ENCODE peak calls at places on chromosomes 6 and 20, in six cellular contexts. One of them, this sample, is unnamed.

GRCh38 chr6:166949533-166950442 is 6.6 kb downstream of the RNASET2 start:
- ATAC-seq in naive B cell: no peak
- ATAC-seq in CD8-positive, alpha-beta T cell: no peak
- ATAC-seq in Right ventricle myocardium inferior: no peak
- ATAC-seq in left lobe of liver: peak; percentile 12
- ATAC-seq in PC-3: peak; percentile 64
- ATAC-seq in this sample: no peak

GRCh38 chr20:48945840-48946514 is 24.5 kb downstream of the ARFGEF2 start:
- ATAC-seq in CD8-positive, alpha-beta T cell: no peak
- ATAC-seq in PC-3: peak; percentile 98
- ATAC-seq in Right ventricle myocardium inferior: no peak
- ATAC-seq in left lobe of liver: no peak
- ATAC-seq in naive B cell: no peak
- ATAC-seq in this sample: no peak

GRCh38 chr6:85114583-85114939 is 335.3 kb upstream of the NT5E start:
- ATAC-seq in PC-3: no peak
- ATAC-seq in Right ventricle myocardium inferior: no peak
- ATAC-seq in left lobe of liver: no peak
- ATAC-seq in naive B cell: no peak
- ATAC-seq in CD8-positive, alpha-beta T cell: no peak
- ATAC-seq in this sample: no peak

GRCh38 chr20:34622821-34623451 is 54.0 kb downstream of the PIGU start:
- ATAC-seq in Right ventricle myocardium inferior: no peak
- ATAC-seq in CD8-positive, alpha-beta T cell: no peak
- ATAC-seq in left lobe of liver: no peak
- ATAC-seq in PC-3: no peak
- ATAC-seq in naive B cell: no peak
- ATAC-seq in this sample: no peak

GRCh38 chr6:155880905-155881304 is 425.3 kb upstream of the NOX3 start:
- ATAC-seq in left lobe of liver: no peak
- ATAC-seq in naive B cell: no peak
- ATAC-seq in CD8-positive, alpha-beta T cell: no peak
- ATAC-seq in PC-3: peak; percentile 67
- ATAC-seq in Right ventricle myocardium inferior: no peak
- ATAC-seq in this sample: peak; percentile 80

GRCh38 chr20:25481918-25482253 is 74.4 kb downstream of the GINS1 start:
- ATAC-seq in CD8-positive, alpha-beta T cell: no peak
- ATAC-seq in left lobe of liver: no peak
- ATAC-seq in Right ventricle myocardium inferior: no peak
- ATAC-seq in PC-3: no peak
- ATAC-seq in naive B cell: no peak
- ATAC-seq in this sample: no peak

GRCh38 chr6:163726037-163726695 is 311.6 kb downstream of the QKI start:
- ATAC-seq in PC-3: no peak
- ATAC-seq in Right ventricle myocardium inferior: no peak
- ATAC-seq in CD8-positive, alpha-beta T cell: no peak
- ATAC-seq in naive B cell: no peak
- ATAC-seq in left lobe of liver: no peak
- ATAC-seq in this sample: no peak

GRCh38 chr20:31684153-31685003 is 38.3 kb downstream of the BCL2L1 start:
- ATAC-seq in PC-3: no peak
- ATAC-seq in CD8-positive, alpha-beta T cell: peak; percentile 81
- ATAC-seq in left lobe of liver: peak; percentile 31
- ATAC-seq in Right ventricle myocardium inferior: peak; percentile 11
- ATAC-seq in naive B cell: peak; percentile 79
- ATAC-seq in this sample: peak; percentile 60

GRCh38 chr6:110526731-110527130 is 50.3 kb upstream of the SLC22A16 start:
- ATAC-seq in CD8-positive, alpha-beta T cell: no peak
- ATAC-seq in PC-3: no peak
- ATAC-seq in Right ventricle myocardium inferior: no peak
- ATAC-seq in left lobe of liver: no peak
- ATAC-seq in naive B cell: no peak
- ATAC-seq in this sample: no peak

GRCh38 chr6:25963426-25964123 is 973 bp downstream of the TRIM38 start:
- ATAC-seq in PC-3: peak; percentile 9
- ATAC-seq in naive B cell: no peak
- ATAC-seq in left lobe of liver: peak; percentile 28
- ATAC-seq in CD8-positive, alpha-beta T cell: no peak
- ATAC-seq in Right ventricle myocardium inferior: peak; percentile 35
- ATAC-seq in this sample: no peak

GRCh38 chr6:51250317-51250716 is 431.6 kb downstream of the TFAP2B start:
- ATAC-seq in CD8-positive, alpha-beta T cell: no peak
- ATAC-seq in Right ventricle myocardium inferior: no peak
- ATAC-seq in naive B cell: no peak
- ATAC-seq in PC-3: no peak
- ATAC-seq in left lobe of liver: peak; percentile 67
- ATAC-seq in this sample: no peak

GRCh38 chr6:83592770-83593394 is 80.5 kb downstream of the PRSS35 start:
- ATAC-seq in Right ventricle myocardium inferior: no peak
- ATAC-seq in CD8-positive, alpha-beta T cell: no peak
- ATAC-seq in left lobe of liver: peak; percentile 85
- ATAC-seq in naive B cell: no peak
- ATAC-seq in PC-3: peak; percentile 57
- ATAC-seq in this sample: peak; percentile 26

GRCh38 chr6:155241966-155242365 is 21.8 kb upstream of the CLDN20 start:
- ATAC-seq in CD8-positive, alpha-beta T cell: no peak
- ATAC-seq in Right ventricle myocardium inferior: no peak
- ATAC-seq in left lobe of liver: no peak
- ATAC-seq in naive B cell: no peak
- ATAC-seq in PC-3: no peak
- ATAC-seq in this sample: no peak

GRCh38 chr20:1086273-1087213 is 31.9 kb upstream of the PSMF1 start:
- ATAC-seq in Right ventricle myocardium inferior: no peak
- ATAC-seq in CD8-positive, alpha-beta T cell: no peak
- ATAC-seq in PC-3: no peak
- ATAC-seq in naive B cell: no peak
- ATAC-seq in left lobe of liver: no peak
- ATAC-seq in this sample: peak; percentile 76

This sample was measured in activated T-helper 17 cell treated with anti-CD3 and anti-CD28 coated beads, Interleukin-2, amount 50 U/mL, for 72 hours.